ENCODE peak calls at places on chromosomes 13 and 19, in six cellular contexts. One of them, this sample, is unnamed. For H4K20me1 and H3F3A, the result is how much of the 10 kb centered on the place peaks cover.

GRCh38 chr13:37621811-37622361 is 23.3 kb upstream of the POSTN start:
- DNase-seq in PC-3: no peak
- DNase-seq in SK-N-SH: no peak
- DNase-seq in GM23248: peak
- DNase-seq in GM23338: no peak
- DNase-seq in PC-9: no peak
- DNase-seq in this sample: no peak

GRCh38 chr19:29098863-29099481 is 114.0 kb downstream of the UQCRFS1 start:
- DNase-seq in PC-3: peak
- DNase-seq in SK-N-SH: no peak
- DNase-seq in PC-9: peak
- DNase-seq in GM23248: peak
- DNase-seq in GM23338: no peak
- DNase-seq in this sample: no peak

GRCh38 chr13:74250738-74251190 is 116.6 kb upstream of the KLF12 start:
- DNase-seq in GM23248: peak
- DNase-seq in PC-9: no peak
- DNase-seq in SK-N-SH: peak
- DNase-seq in PC-3: peak
- DNase-seq in GM23338: no peak
- DNase-seq in this sample: no peak

GRCh38 chr13:43492281-43492680 is 294.5 kb downstream of the ENOX1 start:
- DNase-seq in PC-9: no peak
- DNase-seq in PC-3: no peak
- DNase-seq in GM23338: no peak
- DNase-seq in GM23248: no peak
- DNase-seq in SK-N-SH: no peak
- DNase-seq in this sample: no peak

GRCh38 chr19:54462072-54462712 is 1.4 kb downstream of the LENG9 start:
- DNase-seq in PC-3: no peak
- DNase-seq in PC-9: peak
- DNase-seq in GM23338: no peak
- DNase-seq in GM23248: peak
- DNase-seq in SK-N-SH: no peak
- DNase-seq in this sample: no peak

GRCh38 chr13:24182703-24183081 is 22.2 kb downstream of the SPATA13 start:
- DNase-seq in GM23248: no peak
- DNase-seq in PC-9: no peak
- DNase-seq in GM23338: no peak
- DNase-seq in PC-3: no peak
- DNase-seq in SK-N-SH: no peak
- DNase-seq in this sample: no peak

GRCh38 chr19:7989071-7989575 is 16.3 kb downstream of the ELAVL1 start:
- DNase-seq in GM23248: no peak
- DNase-seq in SK-N-SH: no peak
- DNase-seq in PC-3: peak
- DNase-seq in GM23338: no peak
- DNase-seq in PC-9: peak
- DNase-seq in this sample: no peak

GRCh38 chr13:25365720-25366235 is 6.0 kb upstream of the ATP8A2 start:
- DNase-seq in SK-N-SH: no peak
- DNase-seq in PC-3: no peak
- DNase-seq in GM23338: no peak
- DNase-seq in GM23248: no peak
- DNase-seq in PC-9: no peak
- DNase-seq in this sample: no peak

GRCh38 chr13:26502826-26503225 is 54.7 kb upstream of the WASF3 start:
- DNase-seq in SK-N-SH: no peak
- DNase-seq in PC-9: no peak
- DNase-seq in PC-3: peak
- DNase-seq in GM23248: peak
- DNase-seq in GM23338: peak
- DNase-seq in this sample: peak

GRCh38 chr13:39894586-39894985 is 239.1 kb downstream of the COG6 start:
- DNase-seq in SK-N-SH: no peak
- DNase-seq in GM23338: no peak
- DNase-seq in GM23248: no peak
- DNase-seq in PC-9: no peak
- DNase-seq in PC-3: no peak
- DNase-seq in this sample: no peak

GRCh38 chr13:25922373-25922772 is 129.4 kb downstream of the SHISA2 start:
- DNase-seq in SK-N-SH: no peak
- DNase-seq in PC-9: no peak
- DNase-seq in GM23338: peak
- DNase-seq in GM23248: no peak
- DNase-seq in PC-3: no peak
- DNase-seq in this sample: no peak

GRCh38 chr13:23510979-23511735 is 59.1 kb upstream of the TNFRSF19 start:
- DNase-seq in GM23248: peak
- DNase-seq in SK-N-SH: no peak
- DNase-seq in GM23338: peak
- DNase-seq in PC-9: no peak
- DNase-seq in PC-3: peak
- DNase-seq in this sample: peak

GRCh38 chr13:38803566-38803965 is 116.7 kb downstream of the FREM2 start:
- DNase-seq in PC-3: no peak
- DNase-seq in GM23338: peak
- DNase-seq in SK-N-SH: no peak
- DNase-seq in GM23248: no peak
- DNase-seq in PC-9: no peak
- DNase-seq in this sample: peak

GRCh38 chr19:18713550-18714117 is 30.2 kb downstream of the CRTC1 start:
- DNase-seq in PC-3: no peak
- DNase-seq in PC-9: no peak
- DNase-seq in GM23248: no peak
- DNase-seq in GM23338: no peak
- DNase-seq in SK-N-SH: no peak
- DNase-seq in this sample: no peak

GRCh38 chr19:18717601-18718000 is 34.1 kb downstream of the CRTC1 start:
- DNase-seq in SK-N-SH: no peak
- DNase-seq in PC-9: no peak
- DNase-seq in PC-3: no peak
- DNase-seq in GM23248: no peak
- DNase-seq in GM23338: no peak
- DNase-seq in this sample: no peak

GRCh38 chr19:18716857-18717256 is 33.4 kb downstream of the CRTC1 start:
- DNase-seq in SK-N-SH: no peak
- DNase-seq in GM23248: no peak
- DNase-seq in PC-3: no peak
- DNase-seq in PC-9: no peak
- DNase-seq in GM23338: no peak
- DNase-seq in this sample: no peak

GRCh38 chr19:18712981-18713380 is 29.5 kb downstream of the CRTC1 start:
- DNase-seq in GM23248: no peak
- DNase-seq in SK-N-SH: peak
- DNase-seq in GM23338: no peak
- DNase-seq in PC-9: no peak
- DNase-seq in PC-3: no peak
- DNase-seq in this sample: no peak

DNA sequence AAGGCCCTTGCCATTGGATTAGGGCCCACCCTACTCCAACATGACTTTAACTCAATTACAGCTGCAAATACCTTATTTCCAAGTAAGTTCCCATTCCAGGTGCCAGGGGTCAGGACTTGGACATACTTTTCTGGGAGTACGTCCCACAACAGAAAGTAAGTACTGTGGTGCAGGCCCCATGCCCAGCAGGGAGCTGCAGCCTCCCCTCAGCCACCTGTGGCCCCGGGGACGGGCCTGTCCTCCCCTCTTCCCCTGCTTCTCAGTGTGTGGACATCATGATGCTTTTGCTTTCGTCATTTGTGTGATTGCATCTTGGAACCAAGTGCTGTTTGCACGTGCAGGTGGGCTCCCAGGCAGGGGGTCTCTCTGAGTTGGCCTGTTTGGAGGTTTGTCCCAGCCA is 31.9 kb downstream of the CRTC1 start:
- DNase-seq in GM23338: no peak
- DNase-seq in PC-9: no peak
- DNase-seq in GM23248: no peak
- DNase-seq in SK-N-SH: no peak
- DNase-seq in PC-3: no peak
- DNase-seq in this sample: no peak
- H4K20me1 ChIP-seq in GM23338: under half
- H4K20me1 ChIP-seq in PC-9: under half
- H4K20me1 ChIP-seq in GM23248: under half
- H4K20me1 ChIP-seq in SK-N-SH: under half
- H4K20me1 ChIP-seq in PC-3: under half
- H4K20me1 ChIP-seq in this sample: under half

GRCh38 chr13:40993119-40993518 is 26.0 kb downstream of the ELF1 start:
- DNase-seq in SK-N-SH: no peak
- DNase-seq in GM23248: no peak
- DNase-seq in GM23338: peak
- DNase-seq in PC-3: no peak
- DNase-seq in PC-9: no peak
- DNase-seq in this sample: peak

GRCh38 chr13:40994581-40995230 is 24.4 kb downstream of the ELF1 start:
- DNase-seq in SK-N-SH: no peak
- DNase-seq in GM23338: no peak
- DNase-seq in GM23248: no peak
- DNase-seq in PC-9: no peak
- DNase-seq in PC-3: no peak
- DNase-seq in this sample: no peak

GRCh38 chr13:40995997-40996396 is 23.1 kb downstream of the ELF1 start:
- DNase-seq in GM23338: no peak
- DNase-seq in PC-9: no peak
- DNase-seq in PC-3: no peak
- DNase-seq in SK-N-SH: no peak
- DNase-seq in GM23248: no peak
- DNase-seq in this sample: no peak

GRCh38 chr13:40993987-40994386 is 25.1 kb downstream of the ELF1 start:
- DNase-seq in GM23248: no peak
- DNase-seq in PC-3: peak
- DNase-seq in PC-9: peak
- DNase-seq in SK-N-SH: no peak
- DNase-seq in GM23338: peak
- DNase-seq in this sample: no peak

DNA sequence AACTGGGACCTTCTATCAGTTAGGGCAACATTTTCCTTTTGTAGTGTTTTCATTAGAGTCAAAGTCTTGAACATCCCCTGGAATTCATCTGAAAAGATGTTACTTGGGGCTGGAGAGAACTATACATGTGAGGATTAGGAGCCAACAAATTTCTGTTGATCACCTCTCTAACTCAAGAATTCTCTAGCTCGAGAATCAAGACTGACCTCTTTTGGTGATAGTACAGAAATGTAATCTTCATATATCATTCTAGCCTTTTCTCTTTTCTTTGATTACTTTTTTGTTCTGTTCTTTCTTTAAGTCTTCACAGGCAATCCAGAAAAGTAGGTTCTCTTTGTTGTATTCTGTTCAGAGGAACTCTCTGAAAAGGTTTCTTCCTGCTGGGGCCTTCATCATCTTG is 26.4 kb downstream of the ELF1 start:
- DNase-seq in PC-9: no peak
- DNase-seq in GM23248: no peak
- DNase-seq in GM23338: no peak
- DNase-seq in PC-3: peak
- DNase-seq in SK-N-SH: peak
- DNase-seq in this sample: no peak
- H3F3A ChIP-seq in PC-9: under half
- H3F3A ChIP-seq in GM23248: under half
- H3F3A ChIP-seq in GM23338: under half
- H3F3A ChIP-seq in PC-3: under half
- H3F3A ChIP-seq in SK-N-SH: under half
- H3F3A ChIP-seq in this sample: under half

GRCh38 chr13:110265682-110266430 is 41.1 kb downstream of the COL4A1 start:
- DNase-seq in PC-3: no peak
- DNase-seq in GM23338: no peak
- DNase-seq in GM23248: no peak
- DNase-seq in SK-N-SH: peak
- DNase-seq in PC-9: no peak
- DNase-seq in this sample: peak
- H4K20me1 ChIP-seq in PC-3: under half
- H4K20me1 ChIP-seq in GM23338: under half
- H4K20me1 ChIP-seq in GM23248: under half
- H4K20me1 ChIP-seq in SK-N-SH: under half
- H4K20me1 ChIP-seq in PC-9: under half
- H4K20me1 ChIP-seq in this sample: half or more

DNA sequence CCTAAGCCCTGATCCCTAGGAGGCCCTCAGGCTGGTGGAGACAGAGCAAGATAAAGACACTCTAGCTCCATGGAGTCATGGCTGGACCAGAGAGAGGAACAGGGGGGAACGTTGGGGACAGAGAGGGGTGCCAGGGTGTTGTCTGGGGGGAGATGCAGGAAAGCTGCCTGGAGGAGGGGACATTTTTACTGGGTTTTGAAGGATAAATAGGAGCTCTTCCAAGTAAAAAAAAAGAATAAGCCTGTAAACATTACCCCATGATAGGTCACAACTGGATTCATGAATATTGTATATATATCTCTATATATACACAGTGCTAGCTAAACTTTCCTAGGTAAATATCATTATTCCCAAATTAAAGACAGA is 714 bp downstream of the HSH2D start:
- DNase-seq in SK-N-SH: no peak
- DNase-seq in GM23338: no peak
- DNase-seq in GM23248: no peak
- DNase-seq in PC-9: no peak
- DNase-seq in PC-3: no peak
- DNase-seq in this sample: no peak
- H3F3A ChIP-seq in SK-N-SH: under half
- H3F3A ChIP-seq in GM23338: under half
- H3F3A ChIP-seq in GM23248: under half
- H3F3A ChIP-seq in PC-9: under half
- H3F3A ChIP-seq in PC-3: under half
- H3F3A ChIP-seq in this sample: under half

GRCh38 chr19:38072776-38073411 is 151.1 kb downstream of the DPF1 start:
- DNase-seq in PC-3: no peak
- DNase-seq in GM23248: no peak
- DNase-seq in GM23338: no peak
- DNase-seq in SK-N-SH: no peak
- DNase-seq in PC-9: no peak
- DNase-seq in this sample: no peak

GRCh38 chr19:38073806-38074685 is 150.0 kb downstream of the DPF1 start:
- DNase-seq in PC-9: no peak
- DNase-seq in PC-3: no peak
- DNase-seq in SK-N-SH: peak
- DNase-seq in GM23338: peak
- DNase-seq in GM23248: no peak
- DNase-seq in this sample: peak

GRCh38 chr19:38078302-38078930 is 145.6 kb downstream of the DPF1 start:
- DNase-seq in SK-N-SH: no peak
- DNase-seq in PC-3: no peak
- DNase-seq in GM23248: no peak
- DNase-seq in PC-9: no peak
- DNase-seq in GM23338: no peak
- DNase-seq in this sample: no peak

GRCh38 chr19:38079926-38080380 is 144.1 kb downstream of the DPF1 start:
- DNase-seq in GM23338: peak
- DNase-seq in PC-9: peak
- DNase-seq in PC-3: peak
- DNase-seq in SK-N-SH: no peak
- DNase-seq in GM23248: peak
- DNase-seq in this sample: no peak

GRCh38 chr19:38076337-38076736 is 147.7 kb downstream of the DPF1 start:
- DNase-seq in GM23248: no peak
- DNase-seq in PC-9: no peak
- DNase-seq in GM23338: no peak
- DNase-seq in PC-3: no peak
- DNase-seq in SK-N-SH: no peak
- DNase-seq in this sample: no peak
- H4K20me1 ChIP-seq in GM23248: under half
- H4K20me1 ChIP-seq in PC-9: under half
- H4K20me1 ChIP-seq in GM23338: under half
- H4K20me1 ChIP-seq in PC-3: under half
- H4K20me1 ChIP-seq in SK-N-SH: under half
- H4K20me1 ChIP-seq in this sample: under half

GRCh38 chr19:10744222-10744847 is 26.5 kb downstream of the DNM2 start:
- DNase-seq in PC-9: no peak
- DNase-seq in SK-N-SH: no peak
- DNase-seq in PC-3: no peak
- DNase-seq in GM23338: no peak
- DNase-seq in GM23248: no peak
- DNase-seq in this sample: no peak
- H3F3A ChIP-seq in PC-9: under half
- H3F3A ChIP-seq in SK-N-SH: under half
- H3F3A ChIP-seq in PC-3: under half
- H3F3A ChIP-seq in GM23338: under half
- H3F3A ChIP-seq in GM23248: under half
- H3F3A ChIP-seq in this sample: under half

This sample was measured in neural progenitor cell.